ENCODE peak calls at places on chromosomes 11 and 22, in eight cellular contexts. I is posterior cingulate gyrus; Y is left cardiac atrium; P is M059J; O is brain microvascular endothelial cell; J is activated naive CD8-positive, alpha-beta T cell treated with anti-CD3 and anti-CD28 coated beads for 36 hours; V is fibroblast of gingiva; D is pons. X is an unnamed sample.

GRCh38 chr22:23826510-23827350 is 12.1 kb downstream of the DERL3 start:
- DNase-seq in D (no peak), I (no peak), V (peak; percentile 11), P (no peak), O (peak; percentile 51), J (no peak), Y (peak; percentile 36), X (peak; percentile 87)

GRCh38 chr11:20010861-20011225 is 149.4 kb downstream of the DBX1 start:
- DNase-seq in I (no peak), D (no peak), O (no peak), J (no peak), P (no peak), V (no peak), Y (no peak), X (no peak)

GRCh38 chr11:87477321-87477720 is 439.6 kb downstream of the TMEM135 start:
- DNase-seq in Y (no peak), P (peak; percentile 26), O (no peak), D (no peak), V (no peak), I (no peak), J (no peak), X (no peak)

GRCh38 chr22:40261783-40262182 is 84.1 kb downstream of the TNRC6B start:
- DNase-seq in D (no peak), P (no peak), J (no peak), Y (no peak), I (no peak), V (no peak), O (no peak), X (no peak)

GRCh38 chr11:111735262-111736116 is 30.7 kb downstream of the PPP2R1B start:
- DNase-seq in Y (peak; percentile 88), V (peak; percentile 99), I (peak; percentile 67), P (peak; percentile 100), J (no peak), D (peak; percentile 98), O (peak; percentile 98), X (peak; percentile 100)

GRCh38 chr11:532512-533048 is 2.8 kb downstream of the HRAS start:
- DNase-seq in Y (peak; percentile 17), I (no peak), V (no peak), P (no peak), O (no peak), D (no peak), J (no peak), X (no peak)

GRCh38 chr11:32899423-32899822 is 6.8 kb downstream of the QSER1 start:
- DNase-seq in J (no peak), I (no peak), V (no peak), P (no peak), O (no peak), D (no peak), Y (no peak), X (no peak)

GRCh38 chr22:50485221-50486131 is 1.2 kb upstream of the MIOX start:
- DNase-seq in Y (no peak), O (no peak), I (no peak), V (no peak), J (no peak), D (no peak), P (peak; percentile 55), X (no peak)

GRCh38 chr22:23772315-23773246 is at the start of gene MMP11:
- DNase-seq in J (peak; percentile 53), P (peak; percentile 24), I (peak; percentile 15), V (peak; percentile 30), O (no peak), D (no peak), Y (peak; percentile 75), X (no peak)

X was measured in fibroblast of mammary gland.